ENCODE peak calls at places on chromosomes 1 and 21, in ten cellular contexts. U, S, K, I, P, C, G, M, N and J are unnamed samples. For H3K36me3, the result is how much of the 10 kb centered on the place peaks cover.

GRCh38 chr1:30754684-30755171 is 2.8 kb downstream of the LAPTM5 start:
- DNase-seq in U (no peak), S (no peak), K (no peak), I (peak), P (no peak), C (no peak), G (no peak), M (no peak), N (no peak), J (peak)

GRCh38 chr1:154325583-154326545 is 539 bp downstream of the ATP8B2 start:
- DNase-seq in U (peak), S (peak), K (peak), I (peak), P (peak), C (peak), G (peak), M (peak), N (peak), J (peak)

GRCh38 chr1:172613294-172613693 is 45.6 kb upstream of the FASLG start:
- DNase-seq in U (peak), S (no peak), K (no peak), I (no peak), P (no peak), C (peak), G (no peak), M (peak), N (no peak), J (no peak)

GRCh38 chr1:7050751-7051665 is 265.8 kb downstream of the CAMTA1 start:
- DNase-seq in U (no peak), S (no peak), K (peak), I (no peak), P (no peak), C (no peak), G (no peak), M (no peak), N (no peak), J (no peak)

GRCh38 chr1:21649315-21649714 is 19.8 kb downstream of the RAP1GAP start:
- DNase-seq in U (no peak), S (no peak), K (no peak), I (no peak), P (no peak), C (no peak), G (no peak), M (no peak), N (no peak), J (no peak)

GRCh38 chr21:17454315-17455027 is 58.4 kb upstream of the CXADR start:
- DNase-seq in U (peak), S (peak), K (peak), I (no peak), P (no peak), C (peak), G (no peak), M (peak), N (no peak), J (peak)

GRCh38 chr1:30968220-30968971 is 59.8 kb upstream of the SDC3 start:
- DNase-seq in U (no peak), S (no peak), K (no peak), I (no peak), P (no peak), C (no peak), G (no peak), M (no peak), N (no peak), J (no peak)

GRCh38 chr21:14591882-14592281 is 45.8 kb upstream of the SAMSN1 start:
- DNase-seq in U (peak), S (no peak), K (peak), I (peak), P (no peak), C (peak), G (peak), M (no peak), N (no peak), J (no peak)

GRCh38 chr1:166164995-166165660 is 1.7 kb downstream of the FAM78B start:
- DNase-seq in U (no peak), S (peak), K (peak), I (peak), P (no peak), C (peak), G (peak), M (peak), N (no peak), J (peak)

GRCh38 chr1:12356004-12356890 is 126.4 kb downstream of the VPS13D start:
- DNase-seq in U (peak), S (no peak), K (no peak), I (no peak), P (no peak), C (peak), G (no peak), M (peak), N (no peak), J (no peak)

GRCh38 chr1:32798191-32798590 is 19.0 kb downstream of the YARS1 start:
- DNase-seq in U (peak), S (peak), K (no peak), I (no peak), P (no peak), C (peak), G (no peak), M (peak), N (no peak), J (no peak)

GRCh38 chr1:194338241-194338948 is 1152.0 kb upstream of the B3GALT2 start:
- DNase-seq in U (peak), S (peak), K (no peak), I (no peak), P (no peak), C (peak), G (no peak), M (peak), N (no peak), J (no peak)

GRCh38 chr1:41919764-41920397 is 1.2 kb upstream of the HIVEP3 start:
- DNase-seq in U (no peak), S (no peak), K (no peak), I (peak), P (peak), C (peak), G (peak), M (peak), N (no peak), J (peak)

DNA sequence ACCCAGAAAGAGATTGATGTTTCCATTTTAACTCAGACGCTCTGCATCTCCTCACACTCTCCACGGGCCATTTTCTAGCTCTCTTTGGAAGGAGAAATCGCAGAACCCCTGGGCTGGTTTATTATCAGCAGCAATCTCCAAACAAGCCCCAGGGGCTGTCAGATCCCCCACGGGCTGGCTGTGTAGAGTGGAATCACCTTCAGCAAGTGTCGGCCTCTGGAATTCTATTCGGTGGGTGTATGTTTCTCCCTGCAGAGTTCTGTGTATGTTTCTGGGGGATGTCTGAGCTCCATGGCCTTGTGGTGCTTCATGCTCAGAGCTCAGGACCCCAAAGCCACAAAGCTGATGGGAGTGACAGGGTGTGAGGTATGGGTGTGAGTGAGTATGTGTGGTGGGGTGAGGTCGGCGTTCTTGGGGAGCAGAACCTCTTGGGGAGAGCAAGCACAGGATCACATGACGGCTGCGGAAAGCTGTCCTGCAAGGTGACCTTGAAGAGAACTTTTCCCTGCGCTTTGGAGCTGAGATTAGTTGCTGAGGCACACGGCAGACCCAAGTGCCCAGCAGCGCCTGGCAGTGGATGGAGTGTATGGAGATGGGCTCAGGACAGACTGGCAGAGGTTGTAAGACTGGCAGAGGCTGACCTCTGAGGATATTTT is 489 bp downstream of the ACOT11 start:
- DNase-seq in U (no peak), S (no peak), K (peak), I (no peak), P (no peak), C (no peak), G (no peak), M (no peak), N (no peak), J (no peak)
- H3K4me3 ChIP-seq in U (no peak), S (no peak), K (peak), I (peak), P (no peak), C (no peak), G (peak), M (no peak), N (peak), J (no peak)

GRCh38 chr1:44500181-44501021 is 95.3 kb downstream of the RNF220 start:
- DNase-seq in U (no peak), S (no peak), K (no peak), I (peak), P (no peak), C (peak), G (no peak), M (no peak), N (no peak), J (no peak)
- TF ChIP-seq CTCF in U (peak), S (no peak), K (no peak), I (no peak), P (no peak), C (peak), G (no peak), M (peak), N (no peak), J (no peak)

GRCh38 chr1:84246228-84246627 is 55.3 kb upstream of the SAMD13 start:
- DNase-seq in U (no peak), S (no peak), K (no peak), I (no peak), P (no peak), C (no peak), G (no peak), M (no peak), N (no peak), J (no peak)
- H3K36me3 ChIP-seq in U (under half), S (under half), K (under half), I (under half), P (under half), C (under half), G (under half), M (under half), N (under half), J (under half)

GRCh38 chr21:16193758-16194606 is 464.2 kb downstream of the USP25 start:
- DNase-seq in U (peak), S (peak), K (peak), I (peak), P (no peak), C (peak), G (peak), M (peak), N (no peak), J (peak)
- H3K4me3 ChIP-seq in U (peak), S (peak), K (peak), I (peak), P (no peak), C (peak), G (peak), M (peak), N (peak), J (peak)

GRCh38 chr1:11131816-11132215 is 32.1 kb upstream of the EXOSC10 start:
- DNase-seq in U (no peak), S (no peak), K (no peak), I (no peak), P (no peak), C (no peak), G (no peak), M (no peak), N (no peak), J (no peak)

GRCh38 chr1:11134352-11135266 is 34.9 kb upstream of the EXOSC10 start:
- DNase-seq in U (peak), S (peak), K (peak), I (no peak), P (no peak), C (peak), G (peak), M (peak), N (no peak), J (no peak)

GRCh38 chr1:11130406-11130805 is 30.7 kb upstream of the EXOSC10 start:
- DNase-seq in U (no peak), S (no peak), K (no peak), I (no peak), P (no peak), C (no peak), G (no peak), M (no peak), N (no peak), J (no peak)

GRCh38 chr1:11129649-11130048 is 30.0 kb upstream of the EXOSC10 start:
- DNase-seq in U (no peak), S (no peak), K (no peak), I (no peak), P (no peak), C (no peak), G (no peak), M (no peak), N (no peak), J (no peak)

DNA sequence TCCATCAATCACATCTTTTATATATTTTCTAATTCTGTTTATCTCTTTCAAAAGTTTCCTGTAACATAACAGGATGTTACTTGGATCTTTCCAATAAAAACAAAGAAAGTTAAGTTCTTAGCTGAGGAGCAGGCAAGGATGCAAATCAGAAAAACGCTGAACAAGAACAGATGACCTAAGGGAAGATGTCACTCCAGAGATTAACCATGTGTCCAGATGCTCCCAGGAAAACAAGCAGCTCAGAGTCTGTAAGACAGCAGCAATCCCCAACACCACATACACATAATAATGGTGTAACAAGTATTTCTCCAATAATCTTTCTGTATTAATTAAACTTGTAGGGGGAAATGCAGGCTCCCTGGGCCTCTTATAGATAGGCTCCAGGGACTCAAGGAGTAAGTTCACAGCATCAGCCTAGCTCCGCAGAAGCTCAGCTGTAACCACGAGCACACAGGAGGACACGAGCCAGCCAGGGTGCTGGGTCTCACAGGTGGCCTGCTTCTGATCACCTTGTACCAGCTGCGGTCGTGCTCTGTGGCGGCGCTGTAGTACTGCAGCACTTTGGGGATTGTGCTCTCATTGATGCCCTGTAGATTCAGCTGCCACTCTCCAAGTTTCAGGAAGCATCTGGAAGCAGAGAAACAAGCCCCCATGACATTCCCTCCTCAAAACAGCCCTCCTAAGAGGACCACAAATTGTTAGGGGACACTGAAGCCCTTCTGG is 33.1 kb upstream of the EXOSC10 start:
- DNase-seq in U (no peak), S (no peak), K (no peak), I (no peak), P (no peak), C (no peak), G (no peak), M (no peak), N (no peak), J (no peak)
- TF ChIP-seq CTCF in U (no peak), S (no peak), K (no peak), I (no peak), P (no peak), C (no peak), G (no peak), M (no peak), N (no peak), J (no peak)